ENCODE peak calls at places on chromosomes 11 and 22, in eight cellular contexts. V is thoracic aorta; H is endodermal cell; O is aorta; X is CD8-positive, alpha-beta memory T cell; T is colonic mucosa; W is tibial artery; R is stomach. Z is an unnamed sample.

GRCh38 chr11:111631666-111632039 is 29.4 kb downstream of the SIK2 start:
- DNase-seq in H (no peak), V (no peak), R (no peak), O (no peak), X (no peak), W (no peak), T (no peak), Z (peak; percentile 66)

GRCh38 chr11:118572075-118572913 is at the start of gene ARCN1:
- DNase-seq in R (peak; percentile 78), H (peak; percentile 96), V (no peak), W (peak; percentile 90), O (peak; percentile 91), T (peak; percentile 83), X (peak; percentile 81), Z (peak; percentile 62)

GRCh38 chr11:35412285-35412684 is 7.1 kb downstream of the SLC1A2 start:
- DNase-seq in V (no peak), T (no peak), X (no peak), W (no peak), R (no peak), O (no peak), H (no peak), Z (no peak)

GRCh38 chr11:75896843-75897419 is 81.9 kb downstream of the UVRAG start:
- DNase-seq in X (peak; percentile 16), H (no peak), V (no peak), W (no peak), R (no peak), T (no peak), O (no peak), Z (peak; percentile 15)

GRCh38 chr11:112555491-112556364 is 295.1 kb upstream of the PLET1 start:
- DNase-seq in O (peak; percentile 86), V (no peak), X (peak; percentile 52), T (peak; percentile 59), W (peak; percentile 73), H (peak; percentile 95), R (peak; percentile 77), Z (no peak)

GRCh38 chr11:92131289-92131890 is 93.2 kb upstream of the FAT3 start:
- DNase-seq in R (no peak), T (no peak), O (no peak), W (no peak), V (no peak), H (no peak), X (no peak), Z (no peak)

GRCh38 chr11:46381836-46382643 is 571 bp downstream of the MDK start:
- DNase-seq in X (no peak), V (no peak), O (peak; percentile 73), H (peak; percentile 84), T (no peak), W (no peak), R (no peak), Z (no peak)

GRCh38 chr11:47591764-47592163 is 2.4 kb downstream of the C1QTNF4 start:
- DNase-seq in T (no peak), V (no peak), O (no peak), W (no peak), R (no peak), H (peak; percentile 68), X (no peak), Z (no peak)

GRCh38 chr11:132028380-132029240 is 658.2 kb downstream of the NTM start:
- DNase-seq in H (peak; percentile 76), R (peak; percentile 28), W (no peak), O (no peak), X (no peak), V (no peak), T (peak; percentile 31), Z (peak; percentile 30)

GRCh38 chr11:108788565-108789199 is 123.8 kb downstream of the DDX10 start:
- DNase-seq in H (peak; percentile 76), T (no peak), O (no peak), R (no peak), V (no peak), X (no peak), W (no peak), Z (no peak)

GRCh38 chr11:72227316-72228228 is 3.0 kb downstream of the INPPL1 start:
- DNase-seq in V (no peak), O (peak; percentile 44), H (peak; percentile 32), X (no peak), W (no peak), T (no peak), R (peak; percentile 27), Z (no peak)

GRCh38 chr11:68904458-68904847 is 762 bp downstream of the IGHMBP2 start:
- DNase-seq in X (no peak), T (peak; percentile 52), O (no peak), W (peak; percentile 76), H (no peak), R (no peak), V (no peak), Z (no peak)

GRCh38 chr11:68903631-68904457 is at the start of the genes IGHMBP2 and MRPL21:
- DNase-seq in T (peak; percentile 88), H (peak; percentile 94), W (peak; percentile 88), X (peak; percentile 79), V (peak; percentile 34), R (peak; percentile 90), O (peak; percentile 95), Z (peak; percentile 93)

GRCh38 chr11:68908273-68908672 is 4.6 kb downstream of the IGHMBP2 start:
- DNase-seq in W (no peak), O (no peak), X (no peak), R (no peak), V (no peak), H (no peak), T (no peak), Z (no peak)

GRCh38 chr11:68903288-68903630 is 373 bp downstream of the MRPL21 start:
- DNase-seq in T (no peak), W (no peak), V (no peak), H (no peak), O (no peak), R (no peak), X (no peak), Z (no peak)

DNA sequence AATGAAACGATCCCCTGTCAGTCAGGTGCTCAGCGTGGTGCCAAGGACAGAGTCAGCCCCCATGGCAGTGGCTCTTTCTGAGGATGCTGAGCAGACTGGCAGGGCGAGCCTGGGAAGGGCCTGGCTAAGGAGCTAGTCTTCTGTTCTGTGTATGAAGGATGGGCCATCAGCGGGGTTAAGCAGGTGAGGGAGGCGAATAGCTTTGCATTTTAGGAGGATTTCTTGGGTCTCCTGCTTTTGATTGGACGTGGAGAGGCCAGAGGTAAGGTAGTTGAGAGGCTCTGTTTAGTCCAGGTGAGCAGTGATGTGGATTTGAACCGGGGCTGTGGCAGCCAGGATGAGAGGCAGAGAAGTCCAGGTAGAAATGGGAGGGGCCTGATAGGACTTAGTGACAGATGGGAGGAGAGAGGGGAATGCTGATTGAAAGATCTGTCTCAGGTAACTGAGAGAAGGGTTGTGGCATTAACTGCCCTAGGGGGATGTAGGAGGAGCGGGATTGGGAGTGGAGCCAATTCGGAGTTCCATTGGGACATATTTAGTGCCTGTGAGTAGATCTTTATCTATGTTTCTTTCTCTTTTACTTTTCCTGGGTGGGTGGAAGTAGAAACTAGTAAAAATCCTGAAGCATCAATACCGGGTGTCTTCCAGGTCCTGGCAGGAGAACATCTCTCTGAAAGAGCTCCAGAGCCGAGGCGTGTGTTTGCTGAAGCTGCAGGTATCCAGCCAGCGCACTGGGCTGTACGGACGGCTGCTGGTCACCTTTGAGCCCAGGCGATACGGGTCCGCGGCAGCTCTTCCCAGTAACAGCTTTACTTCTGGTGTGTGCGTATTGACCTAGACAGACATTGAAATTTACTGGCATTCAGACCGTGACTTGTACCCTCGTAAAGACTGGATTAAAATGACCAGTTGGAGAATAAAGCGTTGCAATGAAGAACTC is 2.0 kb downstream of the IGHMBP2 start:
- DNase-seq in H (no peak), R (no peak), V (no peak), X (no peak), T (no peak), O (peak; percentile 48), W (no peak), Z (no peak)
- H3K36me3 ChIP-seq in H (peaks cover 29% of the 10 kb centered on the region), R (peaks cover 33% of the 10 kb centered on the region), V (peaks cover 15% of the 10 kb centered on the region), X (peaks cover 11% of the 10 kb centered on the region), T (no peaks in the 10 kb centered on the region), O (no peaks in the 10 kb centered on the region), W (peaks cover 47% of the 10 kb centered on the region), Z (peaks cover 52% of the 10 kb centered on the region)

GRCh38 chr22:49306632-49306975 is 521.1 kb downstream of the BRD1 start:
- DNase-seq in T (peak; percentile 7), R (peak; percentile 18), H (peak; percentile 32), W (peak; percentile 53), O (peak; percentile 57), V (no peak), X (no peak), Z (peak; percentile 29)
- H3K9me3 ChIP-seq in T (no peaks in the 10 kb centered on the region), R (no peaks in the 10 kb centered on the region), H (no peaks in the 10 kb centered on the region), W (no peaks in the 10 kb centered on the region), O (no peaks in the 10 kb centered on the region), V (no peaks in the 10 kb centered on the region), X (no peaks in the 10 kb centered on the region), Z (peaks cover 7% of the 10 kb centered on the region)

GRCh38 chr11:69645801-69646492 is 5.0 kb downstream of the CCND1 start:
- DNase-seq in T (no peak), R (no peak), X (no peak), H (peak; percentile 55), V (no peak), O (peak; percentile 54), W (no peak), Z (no peak)

GRCh38 chr11:69643646-69644045 is 2.7 kb downstream of the CCND1 start:
- DNase-seq in X (no peak), W (no peak), V (no peak), T (no peak), H (no peak), R (no peak), O (peak; percentile 74), Z (peak; percentile 41)

GRCh38 chr11:69646493-69647201 is 5.7 kb downstream of the CCND1 start:
- DNase-seq in O (peak; percentile 70), V (no peak), T (no peak), R (no peak), X (no peak), H (peak; percentile 57), W (peak; percentile 47), Z (no peak)

GRCh38 chr11:69644071-69644961 is 3.4 kb downstream of the CCND1 start:
- DNase-seq in T (peak; percentile 76), W (peak; percentile 94), H (peak; percentile 67), O (peak; percentile 87), R (peak; percentile 87), V (no peak), X (no peak), Z (peak; percentile 61)

DNA sequence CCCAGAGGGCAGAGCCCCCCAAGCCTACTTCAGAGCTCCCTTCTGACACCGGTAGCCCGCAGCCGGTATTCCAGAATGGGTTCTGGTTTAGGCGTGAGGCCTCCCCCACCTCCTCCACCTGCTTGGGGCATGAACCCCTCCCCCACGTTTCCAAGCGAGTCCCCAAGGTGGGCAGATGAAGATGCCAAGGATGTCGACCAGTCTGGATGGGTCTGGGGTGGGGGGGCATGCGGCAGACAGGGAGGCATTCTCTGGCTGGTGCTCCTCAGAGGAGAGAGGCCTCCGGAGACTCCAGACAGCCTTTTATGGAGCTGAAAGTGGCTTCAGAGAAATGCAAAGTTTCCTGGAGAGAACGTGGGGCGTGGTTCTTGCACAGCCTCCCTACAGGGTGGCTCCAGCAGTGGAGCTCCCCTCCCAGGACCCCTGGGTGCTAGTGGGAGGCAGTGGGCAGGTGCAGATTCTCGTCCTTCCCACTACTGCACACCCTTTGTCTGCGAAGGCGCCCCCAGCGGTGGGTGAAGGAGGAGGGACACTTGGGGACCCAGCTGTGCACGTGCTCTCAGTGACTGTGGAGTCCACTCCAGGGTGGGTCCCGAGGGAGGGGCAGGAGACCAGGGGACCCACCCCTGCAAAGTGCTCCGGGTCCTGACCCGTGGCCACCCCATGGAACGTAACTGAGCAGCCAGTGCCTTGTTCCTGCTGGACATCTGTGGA is 4.2 kb downstream of the CCND1 start:
- DNase-seq in X (no peak), T (no peak), R (no peak), W (no peak), H (peak; percentile 66), O (peak; percentile 73), V (no peak), Z (no peak)
- H3K36me3 ChIP-seq in X (no peaks in the 10 kb centered on the region), T (no peaks in the 10 kb centered on the region), R (peaks cover 4% of the 10 kb centered on the region), W (peaks cover 49% of the 10 kb centered on the region), H (no peaks in the 10 kb centered on the region), O (no peaks in the 10 kb centered on the region), V (peaks cover 29% of the 10 kb centered on the region), Z (peaks cover 88% of the 10 kb centered on the region)

GRCh38 chr22:47996446-47996857 is 1234.0 kb downstream of the TBC1D22A start:
- DNase-seq in R (no peak), W (no peak), T (no peak), V (no peak), X (no peak), H (no peak), O (no peak), Z (no peak)
- H3K9me3 ChIP-seq in R (no peaks in the 10 kb centered on the region), W (no peaks in the 10 kb centered on the region), T (no peaks in the 10 kb centered on the region), V (no peaks in the 10 kb centered on the region), X (no peaks in the 10 kb centered on the region), H (peaks cover 1% of the 10 kb centered on the region), O (peaks cover 2% of the 10 kb centered on the region), Z (no peaks in the 10 kb centered on the region)

Z was measured in SJSA1.